ENCODE peak calls at places on chromosomes 2 and 18, in six cellular contexts. One of them, this sample, is unnamed. For H3K4me1 and H3K9me3, the result is how much of the 10 kb centered on the place peaks cover.

GRCh38 chr2:128633501-128633900 is 314.8 kb upstream of the HS6ST1 start:
- DNase-seq in tibial artery: no peak
- DNase-seq in A549: no peak
- DNase-seq in BE2C: no peak
- DNase-seq in heart right ventricle: no peak
- DNase-seq in CD8-positive, alpha-beta memory T cell: no peak
- DNase-seq in this sample: no peak

GRCh38 chr2:1867141-1867540 is 122.8 kb upstream of the PXDN start:
- DNase-seq in tibial artery: no peak
- DNase-seq in A549: no peak
- DNase-seq in BE2C: no peak
- DNase-seq in heart right ventricle: no peak
- DNase-seq in CD8-positive, alpha-beta memory T cell: no peak
- DNase-seq in this sample: no peak

GRCh38 chr18:50405582-50406271 is 30.9 kb downstream of the SKA1 start:
- DNase-seq in tibial artery: no peak
- DNase-seq in A549: no peak
- DNase-seq in BE2C: no peak
- DNase-seq in heart right ventricle: no peak
- DNase-seq in CD8-positive, alpha-beta memory T cell: no peak
- DNase-seq in this sample: no peak

GRCh38 chr2:104758199-104758620 is 95.7 kb upstream of the POU3F3 start:
- DNase-seq in tibial artery: no peak
- DNase-seq in A549: no peak
- DNase-seq in BE2C: no peak
- DNase-seq in heart right ventricle: no peak
- DNase-seq in CD8-positive, alpha-beta memory T cell: no peak
- DNase-seq in this sample: no peak

GRCh38 chr18:73365018-73365417 is 497.2 kb upstream of the NETO1 start:
- DNase-seq in tibial artery: no peak
- DNase-seq in A549: no peak
- DNase-seq in BE2C: no peak
- DNase-seq in heart right ventricle: no peak
- DNase-seq in CD8-positive, alpha-beta memory T cell: no peak
- DNase-seq in this sample: no peak

GRCh38 chr2:149313512-149313972 is 16.8 kb upstream of the LYPD6 start:
- DNase-seq in tibial artery: no peak
- DNase-seq in A549: peak
- DNase-seq in BE2C: peak
- DNase-seq in heart right ventricle: no peak
- DNase-seq in CD8-positive, alpha-beta memory T cell: peak
- DNase-seq in this sample: no peak

GRCh38 chr2:14601070-14601770 is 31.3 kb upstream of the LRATD1 start:
- DNase-seq in tibial artery: no peak
- DNase-seq in A549: no peak
- DNase-seq in BE2C: no peak
- DNase-seq in heart right ventricle: no peak
- DNase-seq in CD8-positive, alpha-beta memory T cell: no peak
- DNase-seq in this sample: no peak

GRCh38 chr18:59881728-59882685 is 17.8 kb upstream of the PMAIP1 start:
- DNase-seq in tibial artery: no peak
- DNase-seq in A549: peak
- DNase-seq in BE2C: no peak
- DNase-seq in heart right ventricle: no peak
- DNase-seq in CD8-positive, alpha-beta memory T cell: no peak
- DNase-seq in this sample: no peak

GRCh38 chr2:199490049-199490448 is 32.3 kb upstream of the SATB2 start:
- DNase-seq in tibial artery: no peak
- DNase-seq in A549: no peak
- DNase-seq in BE2C: no peak
- DNase-seq in heart right ventricle: no peak
- DNase-seq in CD8-positive, alpha-beta memory T cell: no peak
- DNase-seq in this sample: no peak

GRCh38 chr2:28406276-28407096 is 13.8 kb downstream of the FOSL2 start:
- DNase-seq in tibial artery: peak
- DNase-seq in A549: no peak
- DNase-seq in BE2C: no peak
- DNase-seq in heart right ventricle: peak
- DNase-seq in CD8-positive, alpha-beta memory T cell: peak
- DNase-seq in this sample: peak

GRCh38 chr2:170240629-170241028 is 62.7 kb downstream of the MYO3B start:
- DNase-seq in tibial artery: no peak
- DNase-seq in A549: no peak
- DNase-seq in BE2C: no peak
- DNase-seq in heart right ventricle: no peak
- DNase-seq in CD8-positive, alpha-beta memory T cell: no peak
- DNase-seq in this sample: no peak

GRCh38 chr2:38178556-38179419 is 102.8 kb upstream of the CYP1B1 start:
- DNase-seq in tibial artery: no peak
- DNase-seq in A549: peak
- DNase-seq in BE2C: no peak
- DNase-seq in heart right ventricle: no peak
- DNase-seq in CD8-positive, alpha-beta memory T cell: no peak
- DNase-seq in this sample: no peak

GRCh38 chr18:14971461-14972185 is 223.7 kb downstream of the ANKRD30B start:
- DNase-seq in tibial artery: no peak
- DNase-seq in A549: no peak
- DNase-seq in BE2C: no peak
- DNase-seq in heart right ventricle: no peak
- DNase-seq in CD8-positive, alpha-beta memory T cell: no peak
- DNase-seq in this sample: no peak

GRCh38 chr18:49621851-49622351 is 60.0 kb downstream of the LIPG start:
- DNase-seq in tibial artery: no peak
- DNase-seq in A549: no peak
- DNase-seq in BE2C: no peak
- DNase-seq in heart right ventricle: no peak
- DNase-seq in CD8-positive, alpha-beta memory T cell: no peak
- DNase-seq in this sample: no peak

GRCh38 chr2:147396890-147397289 is 447.9 kb upstream of the ACVR2A start:
- DNase-seq in tibial artery: no peak
- DNase-seq in A549: no peak
- DNase-seq in BE2C: no peak
- DNase-seq in heart right ventricle: no peak
- DNase-seq in CD8-positive, alpha-beta memory T cell: no peak
- DNase-seq in this sample: no peak

GRCh38 chr2:239770240-239770639 is 254.9 kb downstream of the NDUFA10 start:
- DNase-seq in tibial artery: no peak
- DNase-seq in A549: no peak
- DNase-seq in BE2C: peak
- DNase-seq in heart right ventricle: no peak
- DNase-seq in CD8-positive, alpha-beta memory T cell: no peak
- DNase-seq in this sample: no peak

GRCh38 chr2:120978359-120979050 is 242.8 kb downstream of the GLI2 start:
- DNase-seq in tibial artery: no peak
- DNase-seq in A549: peak
- DNase-seq in BE2C: no peak
- DNase-seq in heart right ventricle: no peak
- DNase-seq in CD8-positive, alpha-beta memory T cell: no peak
- DNase-seq in this sample: no peak

GRCh38 chr2:71452565-71452964 is 796 bp upstream of the DYSF start:
- DNase-seq in tibial artery: no peak
- DNase-seq in A549: peak
- DNase-seq in BE2C: peak
- DNase-seq in heart right ventricle: no peak
- DNase-seq in CD8-positive, alpha-beta memory T cell: no peak
- DNase-seq in this sample: no peak

GRCh38 chr18:12059334-12060181 is 34.1 kb upstream of the ANKRD62 start:
- DNase-seq in tibial artery: no peak
- DNase-seq in A549: no peak
- DNase-seq in BE2C: peak
- DNase-seq in heart right ventricle: no peak
- DNase-seq in CD8-positive, alpha-beta memory T cell: no peak
- DNase-seq in this sample: no peak

GRCh38 chr18:6341303-6341702 is 73.4 kb downstream of the L3MBTL4 start:
- DNase-seq in tibial artery: no peak
- DNase-seq in A549: no peak
- DNase-seq in BE2C: no peak
- DNase-seq in heart right ventricle: no peak
- DNase-seq in CD8-positive, alpha-beta memory T cell: no peak
- DNase-seq in this sample: no peak

GRCh38 chr2:120287183-120288015 is 34.7 kb downstream of the RALB start:
- DNase-seq in tibial artery: no peak
- DNase-seq in A549: peak
- DNase-seq in BE2C: no peak
- DNase-seq in heart right ventricle: no peak
- DNase-seq in CD8-positive, alpha-beta memory T cell: no peak
- DNase-seq in this sample: no peak

GRCh38 chr2:222861411-222862067 is 703 bp downstream of the ACSL3 start:
- DNase-seq in tibial artery: peak
- DNase-seq in A549: no peak
- DNase-seq in BE2C: peak
- DNase-seq in heart right ventricle: peak
- DNase-seq in CD8-positive, alpha-beta memory T cell: peak
- DNase-seq in this sample: peak

GRCh38 chr2:189658281-189658680 is 3.0 kb upstream of the ASNSD1 start:
- DNase-seq in tibial artery: no peak
- DNase-seq in A549: no peak
- DNase-seq in BE2C: no peak
- DNase-seq in heart right ventricle: no peak
- DNase-seq in CD8-positive, alpha-beta memory T cell: peak
- DNase-seq in this sample: no peak

GRCh38 chr2:6353669-6354068 is 512.0 kb downstream of the CMPK2 start:
- DNase-seq in tibial artery: no peak
- DNase-seq in A549: no peak
- DNase-seq in BE2C: no peak
- DNase-seq in heart right ventricle: no peak
- DNase-seq in CD8-positive, alpha-beta memory T cell: no peak
- DNase-seq in this sample: no peak

GRCh38 chr2:45040786-45041185 is 31.5 kb upstream of the SIX2 start:
- DNase-seq in tibial artery: no peak
- DNase-seq in A549: no peak
- DNase-seq in BE2C: no peak
- DNase-seq in heart right ventricle: no peak
- DNase-seq in CD8-positive, alpha-beta memory T cell: no peak
- DNase-seq in this sample: no peak

GRCh38 chr2:170813611-170814550 is 2.8 kb upstream of the GAD1 start:
- DNase-seq in tibial artery: no peak
- DNase-seq in A549: peak
- DNase-seq in BE2C: no peak
- DNase-seq in heart right ventricle: peak
- DNase-seq in CD8-positive, alpha-beta memory T cell: peak
- DNase-seq in this sample: no peak

GRCh38 chr2:164992818-164993217 is 37.5 kb upstream of the SLC38A11 start:
- DNase-seq in tibial artery: no peak
- DNase-seq in A549: peak
- DNase-seq in BE2C: peak
- DNase-seq in heart right ventricle: no peak
- DNase-seq in CD8-positive, alpha-beta memory T cell: peak
- DNase-seq in this sample: no peak

GRCh38 chr2:9944330-9944758 is 7.1 kb upstream of the GRHL1 start:
- DNase-seq in tibial artery: no peak
- DNase-seq in A549: no peak
- DNase-seq in BE2C: no peak
- DNase-seq in heart right ventricle: no peak
- DNase-seq in CD8-positive, alpha-beta memory T cell: no peak
- DNase-seq in this sample: no peak

GRCh38 chr18:79574938-79575525 is 104.6 kb upstream of the CTDP1 start:
- DNase-seq in tibial artery: peak
- DNase-seq in A549: no peak
- DNase-seq in BE2C: no peak
- DNase-seq in heart right ventricle: no peak
- DNase-seq in CD8-positive, alpha-beta memory T cell: peak
- DNase-seq in this sample: no peak

GRCh38 chr18:3623769-3624545 is 174.0 kb downstream of the TGIF1 start:
- DNase-seq in tibial artery: peak
- DNase-seq in A549: peak
- DNase-seq in BE2C: peak
- DNase-seq in heart right ventricle: peak
- DNase-seq in CD8-positive, alpha-beta memory T cell: no peak
- DNase-seq in this sample: peak
- H3K4me3 ChIP-seq in tibial artery: peak
- H3K4me3 ChIP-seq in A549: peak
- H3K4me3 ChIP-seq in BE2C: peak
- H3K4me3 ChIP-seq in heart right ventricle: no peak
- H3K4me3 ChIP-seq in CD8-positive, alpha-beta memory T cell: no peak
- H3K4me3 ChIP-seq in this sample: no peak

GRCh38 chr2:8679567-8679826 is 2.4 kb upstream of the ID2 start:
- DNase-seq in tibial artery: no peak
- DNase-seq in A549: no peak
- DNase-seq in BE2C: no peak
- DNase-seq in heart right ventricle: no peak
- DNase-seq in CD8-positive, alpha-beta memory T cell: no peak
- DNase-seq in this sample: no peak

GRCh38 chr2:8679827-8680731 is 1.8 kb upstream of the ID2 start:
- DNase-seq in tibial artery: peak
- DNase-seq in A549: peak
- DNase-seq in BE2C: peak
- DNase-seq in heart right ventricle: peak
- DNase-seq in CD8-positive, alpha-beta memory T cell: no peak
- DNase-seq in this sample: peak

GRCh38 chr2:8682719-8683667 is 1.1 kb downstream of the ID2 start:
- DNase-seq in tibial artery: peak
- DNase-seq in A549: peak
- DNase-seq in BE2C: peak
- DNase-seq in heart right ventricle: no peak
- DNase-seq in CD8-positive, alpha-beta memory T cell: peak
- DNase-seq in this sample: peak

GRCh38 chr2:8681786-8682692 is at the start of gene ID2:
- DNase-seq in tibial artery: peak
- DNase-seq in A549: peak
- DNase-seq in BE2C: peak
- DNase-seq in heart right ventricle: peak
- DNase-seq in CD8-positive, alpha-beta memory T cell: peak
- DNase-seq in this sample: peak

GRCh38 chr2:8680931-8681760 is 710 bp upstream of the ID2 start:
- DNase-seq in tibial artery: peak
- DNase-seq in A549: peak
- DNase-seq in BE2C: peak
- DNase-seq in heart right ventricle: peak
- DNase-seq in CD8-positive, alpha-beta memory T cell: peak
- DNase-seq in this sample: peak
- H3K4me1 ChIP-seq in tibial artery: under half
- H3K4me1 ChIP-seq in A549: under half
- H3K4me1 ChIP-seq in BE2C: under half
- H3K4me1 ChIP-seq in heart right ventricle: under half
- H3K4me1 ChIP-seq in CD8-positive, alpha-beta memory T cell: under half
- H3K4me1 ChIP-seq in this sample: under half

DNA sequence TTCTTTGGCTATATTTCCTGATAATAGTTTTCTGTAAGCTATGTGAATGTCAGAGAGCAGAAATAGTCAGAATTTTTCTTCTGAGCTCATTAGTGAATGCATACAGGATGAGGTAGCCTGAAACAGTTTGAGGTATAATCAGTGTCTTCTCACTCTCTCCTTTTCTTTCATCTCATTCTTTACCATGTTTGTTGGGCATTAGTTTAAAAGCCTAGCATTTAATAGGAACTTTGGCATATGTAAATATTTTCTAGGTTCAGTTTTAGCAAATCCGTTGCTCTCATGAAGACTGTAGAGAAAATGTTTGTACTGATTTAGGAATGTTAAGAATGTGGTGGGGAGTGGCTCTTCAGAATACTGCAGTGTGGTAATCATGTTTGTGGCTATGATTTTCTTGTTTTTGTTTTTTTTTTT is 119.4 kb downstream of the PARD3B start:
- DNase-seq in tibial artery: no peak
- DNase-seq in A549: peak
- DNase-seq in BE2C: no peak
- DNase-seq in heart right ventricle: no peak
- DNase-seq in CD8-positive, alpha-beta memory T cell: no peak
- DNase-seq in this sample: no peak
- H3K9me3 ChIP-seq in tibial artery: under half
- H3K9me3 ChIP-seq in A549: under half
- H3K9me3 ChIP-seq in BE2C: under half
- H3K9me3 ChIP-seq in heart right ventricle: under half
- H3K9me3 ChIP-seq in CD8-positive, alpha-beta memory T cell: under half
- H3K9me3 ChIP-seq in this sample: under half

GRCh38 chr18:62384610-62385097 is 59.5 kb downstream of the TNFRSF11A start:
- DNase-seq in tibial artery: no peak
- DNase-seq in A549: peak
- DNase-seq in BE2C: peak
- DNase-seq in heart right ventricle: no peak
- DNase-seq in CD8-positive, alpha-beta memory T cell: no peak
- DNase-seq in this sample: no peak
- H3K4me3 ChIP-seq in tibial artery: no peak
- H3K4me3 ChIP-seq in A549: peak
- H3K4me3 ChIP-seq in BE2C: peak
- H3K4me3 ChIP-seq in heart right ventricle: peak
- H3K4me3 ChIP-seq in CD8-positive, alpha-beta memory T cell: no peak
- H3K4me3 ChIP-seq in this sample: peak